ENCODE peak calls at places on chromosome X, in six cellular contexts. Z, N, C, G, D and P are unnamed samples.

GRCh38 chrX:23742693-23743622 is at the start of gene ACOT9:
- DNase-seq in C (peak), N (peak), D (peak), Z (peak), G (peak), P (peak)

GRCh38 chrX:136761410-136761809 is 19.3 kb downstream of the ARHGEF6 start:
- DNase-seq in C (no peak), D (no peak), G (peak), Z (no peak), N (no peak), P (no peak)

GRCh38 chrX:1448793-1449580 is 3.7 kb downstream of the ASMTL start:
- DNase-seq in D (no peak), Z (no peak), N (no peak), C (no peak), G (no peak), P (no peak)

GRCh38 chrX:148504412-148504950 is 4.1 kb downstream of the AFF2 start:
- DNase-seq in D (no peak), C (no peak), G (no peak), N (no peak), Z (peak), P (no peak)

GRCh38 chrX:39492495-39493162 is 605.1 kb downstream of the BCOR start:
- DNase-seq in N (no peak), C (no peak), D (no peak), G (no peak), Z (no peak), P (no peak)

GRCh38 chrX:40683245-40683644 is 35.9 kb upstream of the CXorf38 start:
- DNase-seq in Z (no peak), G (peak), C (no peak), N (no peak), D (no peak), P (no peak)

GRCh38 chrX:13923845-13924244 is 105.8 kb downstream of the GEMIN8 start:
- DNase-seq in Z (no peak), C (no peak), G (no peak), N (no peak), D (no peak), P (no peak)

GRCh38 chrX:78652971-78653822 is 5.9 kb downstream of the RTL3 start:
- DNase-seq in G (peak), Z (no peak), D (no peak), C (no peak), N (no peak), P (peak)

GRCh38 chrX:28988246-28988645 is 401.0 kb downstream of the IL1RAPL1 start:
- DNase-seq in D (no peak), G (no peak), N (no peak), C (no peak), Z (no peak), P (no peak)

GRCh38 chrX:1316527-1316926 is 20.1 kb upstream of the IL3RA start:
- DNase-seq in Z (no peak), C (no peak), N (no peak), G (no peak), D (no peak), P (no peak)

GRCh38 chrX:137212078-137212632 is 178.4 kb upstream of the GPR101 start:
- DNase-seq in Z (no peak), N (no peak), C (no peak), G (no peak), D (no peak), P (no peak)

GRCh38 chrX:129980043-129980442 is 2.4 kb upstream of the BCORL1 start:
- DNase-seq in C (peak), Z (peak), G (peak), D (no peak), N (no peak), P (no peak)

GRCh38 chrX:77298790-77299189 is 148.4 kb upstream of the FGF16 start:
- DNase-seq in G (no peak), N (no peak), D (no peak), C (no peak), Z (no peak), P (no peak)

GRCh38 chrX:11423362-11423818 is 130.2 kb downstream of the AMELX start:
- DNase-seq in C (no peak), Z (no peak), D (peak), N (no peak), G (peak), P (peak)

GRCh38 chrX:6021316-6022091 is 207.2 kb downstream of the NLGN4X start:
- DNase-seq in Z (peak), G (peak), N (no peak), C (peak), D (peak), P (peak)

GRCh38 chrX:76183289-76184057 is 10.6 kb downstream of the PBDC1 start:
- DNase-seq in D (no peak), Z (no peak), G (peak), C (no peak), N (no peak), P (no peak)

GRCh38 chrX:55161581-55161980 is 58.6 kb upstream of the PAGE5 start:
- DNase-seq in C (no peak), N (no peak), Z (peak), G (peak), D (no peak), P (no peak)

GRCh38 chrX:54540289-54540688 is 10.3 kb downstream of the GNL3L start:
- DNase-seq in N (no peak), C (no peak), Z (no peak), D (no peak), G (peak), P (no peak)

GRCh38 chrX:32448945-32449344 is 762.4 kb downstream of the DMD start:
- DNase-seq in Z (no peak), D (peak), G (no peak), C (no peak), N (no peak), P (peak)
- H2AFZ ChIP-seq in Z (no peak), D (no peak), G (no peak), C (peak), N (no peak), P (no peak)

GRCh38 chrX:17473021-17473420 is 98.0 kb downstream of the NHS start:
- DNase-seq in C (no peak), G (no peak), Z (no peak), N (no peak), D (no peak), P (no peak)

GRCh38 chrX:17471121-17471520 is 96.1 kb downstream of the NHS start:
- DNase-seq in G (no peak), D (no peak), N (no peak), C (no peak), Z (no peak), P (no peak)

GRCh38 chrX:17474892-17475291 is 99.9 kb downstream of the NHS start:
- DNase-seq in D (no peak), G (peak), C (no peak), Z (no peak), N (no peak), P (no peak)

GRCh38 chrX:17472424-17472823 is 97.4 kb downstream of the NHS start:
- DNase-seq in C (no peak), D (no peak), G (no peak), Z (no peak), N (no peak), P (no peak)

DNA sequence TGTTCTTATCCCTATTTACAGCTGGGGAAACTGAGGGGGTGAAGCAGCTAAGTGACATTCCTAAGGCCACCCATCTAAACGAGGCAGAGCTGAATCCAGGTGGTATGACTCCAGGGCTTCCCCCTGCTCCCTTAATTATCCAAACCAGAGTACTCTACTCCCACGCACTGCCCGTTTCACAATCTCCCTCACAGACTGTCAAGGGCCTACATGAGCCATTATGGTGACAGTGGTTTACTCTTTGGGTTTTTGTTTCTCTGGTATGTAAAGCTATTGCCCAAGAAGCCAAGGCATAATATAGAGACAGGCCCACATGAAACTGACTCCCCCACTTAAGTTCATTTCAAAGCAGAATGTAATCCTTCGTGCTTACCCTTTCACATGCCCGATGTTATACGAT is 95.1 kb downstream of the NHS start:
- DNase-seq in D (no peak), C (no peak), N (no peak), G (peak), Z (no peak), P (no peak)
- TF ChIP-seq EZH2phosphoT487 in D (no peak), C (no peak), N (no peak), G (no peak), Z (no peak), P (no peak)

GRCh38 chrX:110003167-110004156 is 548 bp downstream of the TMEM164 start:
- DNase-seq in G (peak), Z (no peak), D (no peak), N (no peak), C (peak), P (peak)
- H2AFZ ChIP-seq in G (peak), Z (peak), D (peak), N (no peak), C (peak), P (no peak)

GRCh38 chrX:135425026-135425425 is 3.3 kb downstream of the SMIM10L2A start:
- DNase-seq in Z (no peak), G (no peak), N (no peak), C (no peak), D (no peak), P (no peak)
- TF ChIP-seq EZH2phosphoT487 in Z (no peak), G (no peak), N (no peak), C (no peak), D (no peak), P (no peak)

DNA sequence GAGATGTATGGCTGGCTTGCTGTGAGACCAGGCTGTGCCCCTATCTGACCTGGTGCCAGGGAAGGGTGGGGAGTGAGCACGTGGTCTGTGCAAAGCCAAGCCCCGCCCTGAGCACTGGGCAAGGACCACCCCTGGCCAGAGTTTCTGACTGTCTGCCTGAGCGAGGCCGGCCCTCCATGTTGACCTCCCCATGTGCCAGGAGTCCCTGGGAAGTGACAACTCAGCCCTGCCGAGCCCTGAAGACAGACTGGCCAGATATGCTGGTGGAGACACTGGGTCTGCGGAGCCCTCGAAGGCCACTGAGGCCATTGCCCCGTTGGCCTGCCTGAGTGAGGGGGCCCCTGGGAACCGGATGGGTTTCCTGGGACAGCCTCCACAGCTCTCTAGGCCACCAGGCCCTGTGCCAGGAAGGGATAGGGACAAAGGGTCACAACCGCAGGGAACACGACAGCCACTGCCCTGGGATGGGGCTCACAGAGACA is 7.1 kb upstream of the BGN start:
- DNase-seq in D (no peak), Z (no peak), C (no peak), N (no peak), G (peak), P (no peak)
- H2AFZ ChIP-seq in D (no peak), Z (no peak), C (no peak), N (no peak), G (no peak), P (no peak)

DNA sequence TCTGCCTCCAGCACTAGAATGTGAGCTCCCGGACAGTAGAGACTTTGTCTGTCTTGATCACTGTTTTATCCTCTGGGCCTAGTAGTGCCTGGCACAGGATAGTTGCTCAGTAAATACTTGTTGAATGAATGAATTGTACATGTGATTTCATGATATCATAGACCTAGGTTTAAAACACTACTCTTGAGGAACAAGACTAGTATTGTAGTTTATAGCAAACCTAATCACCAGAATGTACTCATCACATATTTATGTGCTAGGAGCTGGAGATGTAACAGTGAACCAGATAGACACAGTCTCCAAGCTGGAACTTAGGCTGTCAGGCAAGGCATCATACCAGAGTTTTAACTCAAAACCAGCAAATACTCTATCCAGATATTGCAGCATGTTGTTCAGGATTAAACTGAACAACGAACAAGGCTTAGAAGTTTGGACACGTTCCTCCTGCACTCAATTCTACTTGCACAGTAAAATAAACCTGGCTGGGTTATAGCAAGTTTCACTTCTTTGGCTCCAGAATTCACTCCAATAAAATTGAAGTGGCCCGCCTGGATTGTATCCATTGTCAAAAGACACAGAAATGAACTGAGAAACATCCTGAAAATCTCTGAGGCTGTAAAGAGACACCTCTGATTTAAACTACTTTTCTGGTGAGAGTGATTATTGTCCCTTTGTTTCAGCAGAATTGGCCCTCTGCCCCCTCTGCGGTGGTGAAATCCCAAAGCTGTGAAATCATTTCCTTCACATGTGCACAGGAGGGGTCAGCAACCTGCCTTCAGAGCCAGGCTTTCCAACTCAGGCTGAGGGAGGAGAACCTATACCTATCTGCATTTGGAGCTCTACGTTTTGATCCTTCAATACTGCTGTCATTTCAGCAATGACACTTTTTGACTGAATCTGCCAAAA is 23.2 kb downstream of the GAB3 start:
- DNase-seq in N (no peak), G (peak), C (no peak), Z (no peak), D (no peak), P (no peak)
- TF ChIP-seq EZH2phosphoT487 in N (no peak), G (no peak), C (no peak), Z (no peak), D (no peak), P (no peak)

GRCh38 chrX:48574270-48575266 is at the start of gene RBM3:
- DNase-seq in Z (peak), G (peak), N (peak), D (peak), C (peak), P (peak)
- H2AFZ ChIP-seq in Z (peak), G (peak), N (no peak), D (peak), C (peak), P (peak)

DNA sequence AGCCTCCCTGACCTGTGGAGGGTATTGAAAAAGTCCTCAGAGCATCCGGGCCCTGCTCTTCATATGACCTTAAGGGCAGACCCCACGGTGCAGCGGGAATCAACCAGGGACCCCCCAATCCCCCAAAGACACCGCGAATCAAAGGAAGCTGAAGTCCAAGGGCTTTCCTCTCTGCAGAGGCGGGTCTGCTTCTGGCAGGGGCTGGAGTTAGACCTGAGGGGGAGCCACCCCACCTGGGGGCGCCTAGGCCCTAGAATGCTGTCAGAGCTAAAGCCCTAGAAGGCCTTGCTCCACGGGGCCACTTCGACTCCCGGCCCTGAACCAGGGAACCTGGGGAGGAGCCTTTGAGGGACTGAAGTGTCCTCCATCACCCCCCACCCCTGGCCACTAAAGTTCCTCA is 2.8 kb upstream of the HAUS7 start:
- DNase-seq in D (no peak), G (no peak), C (no peak), N (no peak), Z (no peak), P (no peak)
- TF ChIP-seq EZH2phosphoT487 in D (no peak), G (no peak), C (no peak), N (no peak), Z (no peak), P (no peak)

GRCh38 chrX:150225266-150225665 is 137.9 kb upstream of the MAMLD1 start:
- DNase-seq in N (no peak), C (no peak), Z (no peak), G (no peak), D (no peak), P (no peak)

GRCh38 chrX:150223176-150224015 is 139.7 kb upstream of the MAMLD1 start:
- DNase-seq in Z (no peak), G (no peak), D (no peak), N (no peak), C (no peak), P (no peak)

GRCh38 chrX:150224676-150225075 is 138.4 kb upstream of the MAMLD1 start:
- DNase-seq in Z (no peak), N (no peak), D (no peak), G (no peak), C (no peak), P (no peak)

GRCh38 chrX:150216716-150217115 is 146.4 kb upstream of the MAMLD1 start:
- DNase-seq in N (no peak), Z (no peak), C (no peak), G (no peak), D (no peak), P (no peak)

GRCh38 chrX:150219374-150220185 is 143.5 kb upstream of the MAMLD1 start:
- DNase-seq in D (no peak), Z (peak), C (no peak), G (peak), N (no peak), P (no peak)
- H2AFZ ChIP-seq in D (no peak), Z (no peak), C (no peak), G (no peak), N (no peak), P (no peak)

DNA sequence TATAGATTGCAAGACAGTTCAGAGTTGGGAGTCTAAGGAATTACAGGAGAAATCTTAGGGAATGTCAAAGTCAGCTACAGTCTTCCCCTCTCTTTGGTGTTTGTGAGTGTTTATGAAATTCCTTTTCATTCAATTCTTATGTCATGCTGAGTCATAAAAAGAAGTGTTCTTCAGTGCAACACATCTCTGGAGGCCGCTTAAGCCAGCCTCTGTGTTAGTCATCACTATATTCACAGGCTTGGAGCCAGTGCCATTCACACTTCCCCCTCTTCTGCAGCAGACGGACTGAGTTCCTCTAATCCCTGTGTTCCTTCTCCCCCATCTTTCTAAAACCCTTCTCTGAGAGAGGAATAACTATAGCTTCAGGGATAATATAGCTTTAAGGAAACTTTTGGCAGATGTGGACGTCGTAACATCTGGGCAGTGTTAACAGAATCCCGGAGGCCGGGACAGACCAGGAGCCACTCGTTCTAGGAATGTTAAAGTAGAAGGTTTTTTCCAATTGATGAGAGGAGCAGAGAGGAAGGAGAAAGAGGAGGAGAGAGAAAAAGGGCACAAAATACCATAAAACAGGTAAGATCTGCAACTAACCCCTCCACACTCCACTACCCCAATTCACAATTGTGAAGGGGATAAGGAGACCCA is at the start of gene SRPX2:
- DNase-seq in D (no peak), Z (no peak), N (peak), G (peak), C (no peak), P (no peak)
- TF ChIP-seq EZH2phosphoT487 in D (no peak), Z (no peak), N (no peak), G (no peak), C (no peak), P (no peak)